ENCODE peak calls at places on chromosomes 16 and 17, in seven cellular contexts. C, J, F, Z, M, A and L are unnamed samples. For H3K4me1, the result is how much of the 10 kb centered on the place peaks cover.

GRCh38 chr17:44105483-44105882 is 18.0 kb downstream of the HDAC5 start:
- DNase-seq in F (no peak), Z (no peak), M (no peak), C (no peak), A (no peak), J (no peak), L (no peak)

GRCh38 chr16:48912360-48912759 is 302.4 kb upstream of the N4BP1 start:
- DNase-seq in C (no peak), A (no peak), J (peak), F (no peak), Z (no peak), M (no peak), L (peak)

GRCh38 chr17:50440172-50440837 is 14.3 kb downstream of the ACSF2 start:
- DNase-seq in Z (peak), M (no peak), A (no peak), J (no peak), C (no peak), F (no peak), L (peak)

GRCh38 chr17:73648974-73649373 is 4.7 kb upstream of the SDK2 start:
- DNase-seq in Z (no peak), A (no peak), J (no peak), C (no peak), F (no peak), M (no peak), L (no peak)

GRCh38 chr16:67104061-67104460 is 5.7 kb upstream of the PHAF1 start:
- DNase-seq in Z (no peak), F (no peak), M (no peak), A (no peak), J (no peak), C (peak), L (peak)

GRCh38 chr17:44033841-44034408 is 19.2 kb upstream of the TMEM101 start:
- DNase-seq in F (no peak), J (no peak), M (no peak), A (no peak), Z (no peak), C (no peak), L (peak)

GRCh38 chr16:11396241-11397048 is 51.2 kb downstream of the RMI2 start:
- DNase-seq in Z (peak), C (peak), M (peak), F (peak), J (peak), A (peak), L (peak)

GRCh38 chr16:20905576-20905975 is 5.0 kb downstream of the LYRM1 start:
- DNase-seq in J (no peak), A (no peak), C (no peak), F (no peak), M (no peak), Z (no peak), L (no peak)

GRCh38 chr17:31595666-31596381 is 204.3 kb downstream of the RAB11FIP4 start:
- DNase-seq in C (no peak), A (no peak), Z (no peak), J (no peak), F (no peak), M (no peak), L (no peak)

GRCh38 chr17:31598921-31599571 is 207.6 kb downstream of the RAB11FIP4 start:
- DNase-seq in J (no peak), Z (no peak), M (no peak), A (no peak), C (peak), F (no peak), L (no peak)

GRCh38 chr17:31597646-31598387 is 206.3 kb downstream of the RAB11FIP4 start:
- DNase-seq in A (no peak), F (no peak), M (no peak), Z (no peak), J (no peak), C (no peak), L (no peak)

GRCh38 chr17:31596382-31597323 is 205.2 kb downstream of the RAB11FIP4 start:
- DNase-seq in A (peak), C (peak), Z (peak), F (peak), J (peak), M (no peak), L (no peak)

DNA sequence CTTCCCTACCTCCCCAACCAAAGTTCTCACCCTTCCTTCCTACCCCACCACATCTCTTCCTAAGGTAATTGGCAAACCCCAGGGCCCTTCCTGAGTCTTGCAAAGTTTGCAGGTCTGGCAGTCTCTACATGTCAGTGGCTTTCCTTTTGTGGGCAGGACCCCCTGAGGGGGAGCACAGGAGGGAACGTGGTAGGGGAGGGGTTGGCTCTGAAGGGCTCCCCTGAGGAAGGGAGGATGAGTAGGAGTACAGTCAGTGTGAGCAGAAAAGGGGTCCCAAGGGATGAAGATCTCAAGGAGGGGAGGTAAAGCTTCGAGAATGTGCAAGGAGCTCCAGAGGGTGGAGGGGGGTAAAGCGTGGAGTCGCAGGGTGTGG is 206.9 kb downstream of the RAB11FIP4 start:
- DNase-seq in F (no peak), M (no peak), A (no peak), C (no peak), J (no peak), Z (no peak), L (no peak)
- H3K4me1 ChIP-seq in F (under half), M (under half), A (under half), C (under half), J (under half), Z (under half), L (under half)

DNA sequence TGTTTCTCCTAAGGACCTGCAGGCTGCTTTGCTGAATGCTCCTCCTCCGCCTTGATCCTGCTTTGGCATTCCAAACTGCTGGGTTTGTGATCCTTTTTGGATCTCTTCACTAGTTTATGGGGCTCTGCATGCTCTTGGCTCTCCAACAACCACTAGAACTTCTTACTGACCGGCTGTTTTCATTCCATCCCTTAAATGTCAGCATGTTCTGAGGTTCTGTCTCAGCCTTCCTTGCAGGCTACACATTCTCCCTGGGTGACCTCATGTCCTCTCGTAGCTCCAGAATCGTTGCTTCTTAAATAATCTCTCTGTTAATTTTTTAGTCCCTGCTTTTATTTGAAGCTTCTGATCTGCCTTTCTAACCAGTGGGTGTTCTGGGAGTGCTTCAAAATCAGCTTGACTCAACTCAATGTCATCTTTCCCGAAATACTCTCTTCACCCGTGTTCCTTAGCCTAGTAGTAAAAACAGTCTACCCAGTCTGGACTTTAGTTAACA is 119.0 kb upstream of the HS3ST2 start:
- DNase-seq in M (no peak), Z (no peak), A (peak), F (peak), J (no peak), C (no peak), L (no peak)
- H3K27ac ChIP-seq in M (no peak), Z (no peak), A (peak), F (no peak), J (no peak), C (no peak), L (peak)

GRCh38 chr16:89437251-89437987 is 52.9 kb downstream of the ANKRD11 start:
- DNase-seq in C (no peak), M (no peak), A (no peak), J (no peak), Z (no peak), F (no peak), L (no peak)
- H3K4me1 ChIP-seq in C (under half), M (half or more), A (under half), J (under half), Z (under half), F (under half), L (under half)

GRCh38 chr17:75459246-75459589 is 2.8 kb downstream of the TMEM94 start:
- DNase-seq in F (no peak), M (no peak), Z (no peak), A (no peak), J (no peak), C (no peak), L (no peak)

GRCh38 chr17:75460295-75460694 is 3.9 kb downstream of the TMEM94 start:
- DNase-seq in J (no peak), Z (no peak), A (no peak), F (no peak), M (no peak), C (no peak), L (no peak)

GRCh38 chr17:75456417-75457046 is at the start of gene TMEM94:
- DNase-seq in F (peak), J (peak), A (peak), Z (peak), C (peak), M (peak), L (peak)

GRCh38 chr17:75457047-75457654 is 716 bp downstream of the TMEM94 start:
- DNase-seq in F (peak), M (no peak), J (peak), C (peak), A (peak), Z (no peak), L (peak)

DNA sequence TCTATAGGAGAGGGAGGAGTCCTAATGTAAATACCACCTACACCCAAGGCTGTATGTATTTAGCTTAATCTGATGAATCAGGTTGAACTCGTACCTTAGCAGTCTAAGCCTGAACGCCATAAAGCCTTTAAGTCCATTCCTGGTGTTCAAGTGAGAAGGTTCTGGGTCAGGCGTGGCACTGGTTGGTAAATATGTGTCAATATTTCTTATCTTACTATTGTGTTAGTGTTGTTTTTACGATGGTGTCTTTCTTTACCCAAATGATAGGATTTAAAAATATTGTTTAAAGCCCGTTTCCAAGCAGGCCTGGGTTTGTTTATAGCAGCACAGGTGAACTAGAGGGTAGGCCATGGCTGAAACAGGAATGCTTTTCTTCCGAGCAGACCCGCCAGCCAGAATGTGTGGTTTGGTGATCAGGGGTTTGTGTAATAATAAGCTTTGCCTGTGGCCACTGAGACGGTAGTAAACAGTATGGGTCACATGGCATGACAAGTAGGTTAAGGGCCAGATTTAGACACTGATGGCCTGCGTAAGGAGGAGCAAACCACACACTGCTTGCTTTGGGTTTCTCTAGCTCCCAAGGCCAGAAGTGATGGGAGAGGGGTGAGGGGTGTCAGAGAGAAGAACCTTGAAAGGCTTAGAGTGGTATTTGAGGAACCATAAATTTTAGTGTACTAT is 3.3 kb downstream of the TMEM94 start:
- DNase-seq in C (no peak), A (no peak), M (no peak), J (peak), F (no peak), Z (no peak), L (no peak)
- H3K27ac ChIP-seq in C (no peak), A (no peak), M (no peak), J (peak), F (no peak), Z (peak), L (no peak)

GRCh38 chr16:1771072-1771863 is at the start of gene NME3:
- DNase-seq in J (peak), A (peak), F (peak), Z (peak), M (peak), C (peak), L (peak)
- H3K4me1 ChIP-seq in J (under half), A (under half), F (under half), Z (under half), M (under half), C (under half), L (under half)

DNA sequence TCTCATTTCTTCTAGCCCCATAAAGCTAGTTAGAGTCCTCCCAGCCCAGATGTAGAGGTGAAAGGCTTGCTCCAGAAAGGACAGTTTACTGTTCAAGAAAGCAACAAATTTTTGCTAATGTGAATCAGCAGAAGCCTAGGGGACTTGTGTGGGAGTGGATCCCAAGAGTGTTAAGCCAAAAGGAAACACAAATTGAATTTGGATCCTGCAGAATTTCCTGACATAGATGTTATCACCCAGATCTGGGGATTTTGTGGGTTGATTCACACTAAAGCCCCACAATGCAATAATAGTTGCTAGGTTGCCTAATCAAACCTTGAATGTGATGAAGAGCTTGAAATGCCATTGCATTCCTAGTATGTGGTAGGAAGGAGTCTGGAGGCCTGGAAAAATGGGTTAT is 135.2 kb upstream of the HS3ST3A1 start:
- DNase-seq in M (no peak), F (peak), A (no peak), C (no peak), Z (no peak), J (no peak), L (no peak)
- H3K27ac ChIP-seq in M (no peak), F (no peak), A (no peak), C (no peak), Z (no peak), J (no peak), L (no peak)

GRCh38 chr16:2595376-2596200 is 57.8 kb downstream of the PDPK1 start:
- DNase-seq in M (no peak), A (no peak), J (no peak), C (no peak), Z (no peak), F (no peak), L (no peak)
- H3K4me1 ChIP-seq in M (under half), A (under half), J (under half), C (under half), Z (under half), F (under half), L (under half)

GRCh38 chr17:78092794-78093324 is 35.7 kb downstream of the TMC6 start:
- DNase-seq in C (no peak), J (no peak), F (no peak), M (no peak), A (no peak), Z (no peak), L (no peak)
- H3K27ac ChIP-seq in C (no peak), J (no peak), F (no peak), M (no peak), A (no peak), Z (no peak), L (no peak)